ENCODE peak calls at places on chromosomes 13 and 19, in four cellular contexts. Y is mesendoderm, K is H9, T is H1. Z is an unnamed sample.

GRCh38 chr13:76210262-76210661 is 574.1 kb downstream of the LMO7 start:
- DNase-seq in Y (no peak), K (no peak), T (no peak), Z (no peak)

GRCh38 chr13:112624602-112625430 is 36.9 kb upstream of the TUBGCP3 start:
- DNase-seq in Y (no peak), K (no peak), T (no peak), Z (no peak)

GRCh38 chr19:39363909-39364457 is 21.8 kb downstream of the SAMD4B start:
- DNase-seq in Y (no peak), K (no peak), T (no peak), Z (peak; percentile 10)

GRCh38 chr13:59094149-59094548 is 1069.6 kb downstream of the DIAPH3 start:
- DNase-seq in Y (no peak), K (no peak), T (no peak), Z (no peak)

GRCh38 chr13:98771838-98772611 is 19.6 kb upstream of the SLC15A1 start:
- DNase-seq in Y (no peak), K (no peak), T (no peak), Z (no peak)

GRCh38 chr13:39201075-39201630 is 162.9 kb downstream of the NHLRC3 start:
- DNase-seq in Y (peak; percentile 97), K (no peak), T (no peak), Z (no peak)

GRCh38 chr13:77751513-77752456 is 54.3 kb downstream of the SLAIN1 start:
- DNase-seq in Y (peak; percentile 71), K (peak; percentile 41), T (no peak), Z (peak; percentile 13)

GRCh38 chr13:94712287-94712811 is at the start of gene SOX21:
- DNase-seq in Y (peak; percentile 39), K (peak; percentile 49), T (peak; percentile 80), Z (no peak)

GRCh38 chr19:13701624-13702023 is 62.7 kb upstream of the MRI1 start:
- DNase-seq in Y (no peak), K (no peak), T (no peak), Z (no peak)

GRCh38 chr19:54029930-54030490 is 33.7 kb downstream of the VSTM1 start:
- DNase-seq in Y (peak; percentile 94), K (peak; percentile 90), T (peak; percentile 86), Z (peak; percentile 61)

GRCh38 chr19:42270346-42271044 is 1.4 kb downstream of the CIC start:
- DNase-seq in Y (no peak), K (no peak), T (no peak), Z (no peak)

GRCh38 chr13:28822161-28822560 is 2.0 kb downstream of the MTUS2 start:
- DNase-seq in Y (no peak), K (no peak), T (no peak), Z (no peak)

GRCh38 chr13:21347753-21348318 is 111.3 kb downstream of the ZDHHC20 start:
- DNase-seq in Y (no peak), K (peak; percentile 62), T (no peak), Z (no peak)

GRCh38 chr13:41645313-41645712 is 188.0 kb downstream of the RGCC start:
- DNase-seq in Y (no peak), K (no peak), T (no peak), Z (peak; percentile 75)

GRCh38 chr19:4061683-4062575 is 4.8 kb downstream of the ZBTB7A start:
- DNase-seq in Y (no peak), K (peak; percentile 48), T (no peak), Z (peak; percentile 94)

DNA sequence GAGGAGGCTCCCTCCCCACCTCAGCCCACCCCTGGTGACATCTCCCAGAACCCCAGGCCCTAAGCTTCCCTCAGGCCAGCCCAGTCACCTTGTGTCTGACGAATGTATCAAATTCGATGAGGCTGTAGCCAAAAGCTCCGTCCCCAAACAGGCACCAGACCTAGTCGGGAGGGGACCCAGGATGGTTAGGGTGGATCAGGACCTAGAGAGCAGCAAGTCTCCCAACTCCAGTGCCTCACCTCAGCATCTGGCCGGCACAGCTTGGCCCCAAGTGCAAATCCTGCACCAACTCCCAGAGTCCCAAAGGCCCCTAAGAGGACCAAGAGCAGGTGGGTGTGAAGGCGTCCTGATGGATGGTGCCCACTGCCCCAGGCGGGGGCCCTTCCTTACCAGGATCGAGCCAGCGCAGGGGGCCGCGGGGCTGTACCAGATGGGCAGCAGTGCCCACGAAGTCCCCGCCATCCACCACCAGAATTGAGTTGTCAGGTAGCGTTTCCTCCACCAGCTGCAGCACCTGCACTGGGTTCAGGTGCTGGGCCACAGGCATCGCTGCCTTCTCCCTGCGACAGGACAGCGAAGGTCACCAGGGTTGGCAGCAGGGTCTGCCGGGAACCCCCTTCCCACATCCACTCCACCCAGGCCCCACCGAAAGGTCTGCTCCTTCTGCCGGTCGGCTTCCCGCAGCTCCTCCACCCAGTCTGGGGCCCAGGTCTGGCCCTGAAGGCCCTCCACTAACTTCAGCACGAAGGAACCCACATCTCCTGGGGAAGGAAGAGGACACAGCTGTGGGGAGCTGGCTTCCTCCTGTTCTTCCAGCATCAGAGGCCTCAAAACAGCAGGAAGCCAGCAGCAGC is 8.8 kb downstream of the SYDE1 start:
- DNase-seq in Y (no peak), K (no peak), T (no peak), Z (no peak)
- H4K8ac ChIP-seq in Y (no peak overlapping the region), K (no peak overlapping the region), T (no peak overlapping the region), Z (no peak overlapping the region)

GRCh38 chr13:110397445-110397844 is 90.4 kb downstream of the COL4A2 start:
- DNase-seq in Y (no peak), K (no peak), T (no peak), Z (no peak)

GRCh38 chr13:110396913-110397379 is 89.9 kb downstream of the COL4A2 start:
- DNase-seq in Y (no peak), K (no peak), T (no peak), Z (peak; percentile 72)

GRCh38 chr13:110398564-110399507 is 91.8 kb downstream of the COL4A2 start:
- DNase-seq in Y (peak; percentile 67), K (no peak), T (no peak), Z (peak; percentile 99)

GRCh38 chr13:110394371-110394841 is 87.3 kb downstream of the COL4A2 start:
- DNase-seq in Y (no peak), K (no peak), T (no peak), Z (peak; percentile 77)

DNA sequence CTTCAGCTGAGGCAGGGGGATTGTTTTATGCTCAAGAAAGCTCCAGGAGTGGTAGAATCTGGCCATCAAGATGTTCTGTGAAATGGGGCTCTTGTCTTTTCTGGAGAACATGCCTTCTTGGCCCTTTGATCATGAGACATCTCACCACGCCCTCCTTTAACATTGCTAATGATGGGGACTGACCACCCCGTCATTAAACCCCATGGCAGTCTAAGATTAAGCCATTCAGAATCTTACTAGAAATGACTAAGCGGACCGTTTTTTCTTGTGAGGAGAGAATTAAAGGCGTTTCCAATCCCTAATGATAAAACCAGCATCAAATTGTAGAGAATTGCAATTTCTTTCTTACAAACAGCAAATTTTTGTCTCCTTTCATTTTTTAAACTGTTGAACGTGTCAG is 89.4 kb downstream of the COL4A2 start:
- DNase-seq in Y (no peak), K (no peak), T (no peak), Z (no peak)
- H3K18ac ChIP-seq in Y (no peak overlapping the region), K (no peak overlapping the region), T (no peak overlapping the region), Z (no peak overlapping the region)

GRCh38 chr19:21848706-21849105 is 12.7 kb upstream of the ZNF43 start:
- DNase-seq in Y (no peak), K (no peak), T (no peak), Z (peak; percentile 61)

GRCh38 chr19:21851596-21852345 is 15.8 kb upstream of the ZNF43 start:
- DNase-seq in Y (peak; percentile 99), K (peak; percentile 96), T (peak; percentile 93), Z (peak; percentile 98)

DNA sequence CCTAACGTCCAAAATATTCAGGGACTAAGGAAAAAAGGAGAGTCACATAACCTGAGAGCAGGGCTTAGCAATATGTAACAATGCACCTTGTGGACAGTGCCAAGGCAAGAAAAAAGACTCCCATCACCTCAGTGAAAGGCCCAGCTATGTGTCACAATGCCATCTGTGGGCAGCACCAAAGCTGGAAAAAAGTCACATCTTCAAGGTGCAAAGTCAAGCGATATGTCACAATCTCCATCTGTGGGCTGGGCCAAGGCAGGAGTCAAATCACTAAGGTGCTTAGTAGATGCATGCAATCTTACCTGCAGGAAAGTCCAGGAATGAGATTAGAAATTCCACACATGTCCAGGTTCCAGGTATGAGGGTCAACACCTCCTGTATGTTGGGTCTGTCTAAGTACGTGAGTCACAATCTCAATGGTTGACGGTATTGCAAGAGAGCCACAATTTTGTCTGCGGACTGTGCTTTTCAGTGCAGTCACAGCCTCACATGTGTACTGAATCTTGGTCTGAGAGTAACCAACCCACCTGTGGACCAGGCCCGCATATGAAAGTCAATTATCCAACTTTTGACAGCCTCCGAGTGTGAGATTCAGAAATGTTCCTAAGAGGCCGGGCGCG is 14.8 kb upstream of the ZNF43 start:
- DNase-seq in Y (peak; percentile 4), K (no peak), T (no peak), Z (peak; percentile 98)
- H3K79me2 ChIP-seq in Y (peaks cover 32% of the 10 kb centered on the region), K (peaks cover 16% of the 10 kb centered on the region), T (peaks cover 7% of the 10 kb centered on the region), Z (peaks cover 8% of the 10 kb centered on the region)

DNA sequence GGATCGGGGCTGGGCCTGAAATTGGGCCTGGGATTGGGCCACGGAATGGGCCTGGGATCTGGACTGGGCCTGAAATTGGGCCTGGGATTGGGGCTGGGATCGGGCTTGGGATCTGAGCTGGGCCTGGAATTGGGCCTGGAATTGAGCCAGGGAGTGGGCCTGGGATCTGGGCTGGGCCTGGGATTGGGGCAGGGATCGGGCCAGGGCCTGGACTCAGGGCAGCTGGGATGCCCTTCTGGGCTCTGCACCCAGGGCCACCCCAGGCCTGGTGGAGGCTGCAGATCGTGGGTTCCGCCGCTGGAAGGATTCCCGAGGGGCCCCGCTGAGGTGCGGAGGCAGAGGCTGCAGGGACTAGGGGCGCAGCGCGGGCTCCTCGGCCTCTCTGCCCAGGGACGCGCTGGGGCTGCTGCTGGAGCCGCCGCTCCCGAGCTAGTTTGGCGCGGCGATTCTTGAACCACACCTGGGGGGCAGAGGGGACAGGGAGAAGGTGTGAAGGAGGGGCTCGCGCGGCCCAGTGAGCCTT is 1.8 kb downstream of the TPRX1 start:
- DNase-seq in Y (no peak), K (no peak), T (no peak), Z (no peak)
- H4K8ac ChIP-seq in Y (no peak overlapping the region), K (no peak overlapping the region), T (peak overlapping the region; percentile 91), Z (no peak overlapping the region)

DNA sequence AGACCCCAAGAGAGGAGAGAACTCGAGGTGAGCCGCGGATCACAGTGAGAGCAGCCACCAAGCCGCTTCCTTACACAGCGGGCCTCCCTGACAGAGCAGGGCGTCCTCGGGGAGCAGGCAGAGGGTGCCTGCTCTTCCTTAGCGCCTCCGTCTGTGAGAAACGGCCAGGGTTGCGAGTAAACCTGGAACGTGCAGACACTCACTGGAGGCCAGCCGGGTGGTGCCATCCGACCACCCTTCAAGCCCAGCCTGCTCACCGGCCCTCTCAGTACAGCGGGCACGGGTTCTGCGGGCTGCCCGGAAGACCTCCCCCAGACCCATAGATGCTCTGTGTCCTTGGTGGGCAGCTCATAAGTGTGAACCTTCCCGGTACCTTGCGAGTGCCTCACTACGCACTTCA is 9.7 kb downstream of the DOT1L start:
- DNase-seq in Y (no peak), K (peak; percentile 25), T (no peak), Z (no peak)
- H3K18ac ChIP-seq in Y (no peak overlapping the region), K (no peak overlapping the region), T (no peak overlapping the region), Z (no peak overlapping the region)

DNA sequence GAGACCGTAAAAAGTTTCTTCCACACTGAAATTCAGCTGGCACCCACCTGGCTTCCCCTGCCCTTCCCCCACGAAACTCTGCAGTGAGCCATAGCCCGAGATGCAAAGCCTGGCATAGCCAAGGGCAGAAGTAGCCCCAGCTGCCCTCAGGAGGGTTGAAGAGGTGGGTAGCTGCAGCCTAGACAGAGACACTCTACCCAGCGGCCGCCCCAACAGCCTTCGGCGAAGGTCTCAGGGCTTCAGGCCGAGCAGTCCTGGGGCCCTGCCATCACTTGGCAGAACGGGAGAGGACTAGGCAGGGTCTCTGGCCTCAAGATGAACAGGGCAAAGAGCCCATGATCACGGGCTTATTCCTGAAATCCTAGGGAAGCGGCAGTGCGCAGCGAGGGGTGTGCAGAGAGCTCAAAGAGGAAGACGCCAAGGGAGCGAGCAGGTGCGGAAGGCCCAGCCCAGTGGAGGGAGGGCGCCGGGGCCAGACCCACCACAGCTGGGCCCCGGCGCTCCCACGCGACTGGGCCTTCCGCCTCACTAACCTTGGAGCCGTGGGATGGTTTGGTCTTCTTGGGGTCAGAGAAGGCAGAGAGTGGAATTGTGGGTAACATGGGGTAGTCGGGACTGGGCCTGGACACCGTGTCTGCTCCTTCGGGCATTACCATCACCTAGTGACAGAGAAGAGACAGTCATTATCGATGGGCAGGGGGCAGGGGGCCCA is 53.2 kb downstream of the MLLT1 start:
- DNase-seq in Y (no peak), K (no peak), T (no peak), Z (no peak)
- H3K79me2 ChIP-seq in Y (peaks cover 3% of the 10 kb centered on the region), K (no peaks in the 10 kb centered on the region), T (no peaks in the 10 kb centered on the region), Z (peaks cover 2% of the 10 kb centered on the region)

Z was measured in trophoblast cell.